ENCODE peak calls at places on chromosomes 2 and 18, in five cellular contexts. One of them, this sample, is unnamed.

GRCh38 chr2:10136187-10136934 is 13.8 kb downstream of the RRM2 start:
- DNase-seq in NCI-H1092 treated with DMSO at 0.1 percent for 48 hours: no peak
- DNase-seq in D341Med: no peak
- DNase-seq in GM18507: no peak
- DNase-seq in T-cell: no peak
- DNase-seq in this sample: no peak

GRCh38 chr2:85601771-85602475 is 575 bp downstream of the TMEM150A start:
- DNase-seq in NCI-H1092 treated with DMSO at 0.1 percent for 48 hours: no peak
- DNase-seq in D341Med: no peak
- DNase-seq in GM18507: no peak
- DNase-seq in T-cell: no peak
- DNase-seq in this sample: peak; percentile 84

GRCh38 chr2:177530513-177531039 is 138.0 kb downstream of the AGPS start:
- DNase-seq in NCI-H1092 treated with DMSO at 0.1 percent for 48 hours: no peak
- DNase-seq in D341Med: no peak
- DNase-seq in GM18507: no peak
- DNase-seq in T-cell: no peak
- DNase-seq in this sample: no peak

GRCh38 chr2:145141981-145142380 is 622.1 kb upstream of the ZEB2 start:
- DNase-seq in NCI-H1092 treated with DMSO at 0.1 percent for 48 hours: no peak
- DNase-seq in D341Med: no peak
- DNase-seq in GM18507: no peak
- DNase-seq in T-cell: no peak
- DNase-seq in this sample: no peak

GRCh38 chr2:120525056-120526046 is 179.4 kb downstream of the INHBB start:
- DNase-seq in NCI-H1092 treated with DMSO at 0.1 percent for 48 hours: no peak
- DNase-seq in D341Med: no peak
- DNase-seq in GM18507: no peak
- DNase-seq in T-cell: no peak
- DNase-seq in this sample: peak; percentile 62

GRCh38 chr2:21683838-21684237 is 560.1 kb downstream of the TDRD15 start:
- DNase-seq in NCI-H1092 treated with DMSO at 0.1 percent for 48 hours: no peak
- DNase-seq in D341Med: no peak
- DNase-seq in GM18507: no peak
- DNase-seq in T-cell: no peak
- DNase-seq in this sample: no peak

GRCh38 chr18:706438-706837 is 6.0 kb downstream of the ENOSF1 start:
- DNase-seq in NCI-H1092 treated with DMSO at 0.1 percent for 48 hours: no peak
- DNase-seq in D341Med: no peak
- DNase-seq in GM18507: no peak
- DNase-seq in T-cell: no peak
- DNase-seq in this sample: no peak

GRCh38 chr2:10003206-10004125 is 39.9 kb upstream of the KLF11 start:
- DNase-seq in NCI-H1092 treated with DMSO at 0.1 percent for 48 hours: no peak
- DNase-seq in D341Med: no peak
- DNase-seq in GM18507: no peak
- DNase-seq in T-cell: no peak
- DNase-seq in this sample: no peak

GRCh38 chr2:11132036-11132671 is 23.1 kb upstream of the SLC66A3 start:
- DNase-seq in NCI-H1092 treated with DMSO at 0.1 percent for 48 hours: no peak
- DNase-seq in D341Med: no peak
- DNase-seq in GM18507: no peak
- DNase-seq in T-cell: no peak
- DNase-seq in this sample: no peak

GRCh38 chr2:232502901-232503791 is 15.5 kb upstream of the ECEL1 start:
- DNase-seq in NCI-H1092 treated with DMSO at 0.1 percent for 48 hours: peak; percentile 10
- DNase-seq in D341Med: peak; percentile 63
- DNase-seq in GM18507: no peak
- DNase-seq in T-cell: no peak
- DNase-seq in this sample: no peak

GRCh38 chr2:175457846-175458408 is 276.4 kb upstream of the ATP5MC3 start:
- DNase-seq in NCI-H1092 treated with DMSO at 0.1 percent for 48 hours: no peak
- DNase-seq in D341Med: no peak
- DNase-seq in GM18507: no peak
- DNase-seq in T-cell: no peak
- DNase-seq in this sample: no peak

GRCh38 chr2:224347181-224348051 is 54.5 kb downstream of the FAM124B start:
- DNase-seq in NCI-H1092 treated with DMSO at 0.1 percent for 48 hours: no peak
- DNase-seq in D341Med: no peak
- DNase-seq in GM18507: no peak
- DNase-seq in T-cell: no peak
- DNase-seq in this sample: no peak

GRCh38 chr2:157596992-157597681 is 31.5 kb downstream of the ACVR1C start:
- DNase-seq in NCI-H1092 treated with DMSO at 0.1 percent for 48 hours: no peak
- DNase-seq in D341Med: peak; percentile 78
- DNase-seq in GM18507: peak; percentile 20
- DNase-seq in T-cell: peak; percentile 27
- DNase-seq in this sample: peak; percentile 59

GRCh38 chr18:55510809-55511208 is 77.2 kb downstream of the TCF4 start:
- DNase-seq in NCI-H1092 treated with DMSO at 0.1 percent for 48 hours: no peak
- DNase-seq in D341Med: no peak
- DNase-seq in GM18507: no peak
- DNase-seq in T-cell: no peak
- DNase-seq in this sample: no peak

GRCh38 chr18:35971661-35972196 is 750 bp upstream of the RMP24 start:
- DNase-seq in NCI-H1092 treated with DMSO at 0.1 percent for 48 hours: peak; percentile 88
- DNase-seq in D341Med: peak; percentile 51
- DNase-seq in GM18507: no peak
- DNase-seq in T-cell: no peak
- DNase-seq in this sample: no peak

GRCh38 chr2:14420851-14421250 is 211.7 kb upstream of the LRATD1 start:
- DNase-seq in NCI-H1092 treated with DMSO at 0.1 percent for 48 hours: no peak
- DNase-seq in D341Med: no peak
- DNase-seq in GM18507: no peak
- DNase-seq in T-cell: no peak
- DNase-seq in this sample: no peak

GRCh38 chr2:10071595-10071994 is 8.6 kb downstream of the CYS1 start:
- DNase-seq in NCI-H1092 treated with DMSO at 0.1 percent for 48 hours: no peak
- DNase-seq in D341Med: no peak
- DNase-seq in GM18507: no peak
- DNase-seq in T-cell: no peak
- DNase-seq in this sample: no peak

GRCh38 chr2:209517436-209517835 is 93.6 kb downstream of the MAP2 start:
- DNase-seq in NCI-H1092 treated with DMSO at 0.1 percent for 48 hours: no peak
- DNase-seq in D341Med: no peak
- DNase-seq in GM18507: no peak
- DNase-seq in T-cell: no peak
- DNase-seq in this sample: no peak

GRCh38 chr2:167550448-167550847 is 662.2 kb downstream of the XIRP2 start:
- DNase-seq in NCI-H1092 treated with DMSO at 0.1 percent for 48 hours: peak; percentile 10
- DNase-seq in D341Med: peak; percentile 36
- DNase-seq in GM18507: no peak
- DNase-seq in T-cell: no peak
- DNase-seq in this sample: no peak

GRCh38 chr2:27118525-27119329 is at the start of gene CGREF1:
- DNase-seq in NCI-H1092 treated with DMSO at 0.1 percent for 48 hours: peak; percentile 16
- DNase-seq in D341Med: peak; percentile 79
- DNase-seq in GM18507: no peak
- DNase-seq in T-cell: no peak
- DNase-seq in this sample: no peak

GRCh38 chr2:43798300-43798699 is 24.5 kb downstream of the DYNC2LI1 start:
- DNase-seq in NCI-H1092 treated with DMSO at 0.1 percent for 48 hours: no peak
- DNase-seq in D341Med: peak; percentile 30
- DNase-seq in GM18507: no peak
- DNase-seq in T-cell: no peak
- DNase-seq in this sample: no peak

GRCh38 chr2:207156045-207156444 is 9.7 kb downstream of the KLF7 start:
- DNase-seq in NCI-H1092 treated with DMSO at 0.1 percent for 48 hours: no peak
- DNase-seq in D341Med: no peak
- DNase-seq in GM18507: no peak
- DNase-seq in T-cell: no peak
- DNase-seq in this sample: no peak

GRCh38 chr2:219506802-219507554 is 7.3 kb upstream of the ASIC4 start:
- DNase-seq in NCI-H1092 treated with DMSO at 0.1 percent for 48 hours: peak; percentile 46
- DNase-seq in D341Med: peak; percentile 73
- DNase-seq in GM18507: no peak
- DNase-seq in T-cell: no peak
- DNase-seq in this sample: no peak

GRCh38 chr2:235458839-235459273 is 35.0 kb upstream of the AGAP1 start:
- DNase-seq in NCI-H1092 treated with DMSO at 0.1 percent for 48 hours: peak; percentile 7
- DNase-seq in D341Med: no peak
- DNase-seq in GM18507: no peak
- DNase-seq in T-cell: no peak
- DNase-seq in this sample: peak; percentile 13

GRCh38 chr2:2743164-2743571 is 412.1 kb upstream of the MYT1L start:
- DNase-seq in NCI-H1092 treated with DMSO at 0.1 percent for 48 hours: peak; percentile 29
- DNase-seq in D341Med: no peak
- DNase-seq in GM18507: no peak
- DNase-seq in T-cell: no peak
- DNase-seq in this sample: peak; percentile 88

GRCh38 chr2:13056259-13056843 is 339.6 kb downstream of the TRIB2 start:
- DNase-seq in NCI-H1092 treated with DMSO at 0.1 percent for 48 hours: peak; percentile 2
- DNase-seq in D341Med: peak; percentile 31
- DNase-seq in GM18507: no peak
- DNase-seq in T-cell: no peak
- DNase-seq in this sample: no peak

GRCh38 chr2:29010946-29011649 is 30.0 kb downstream of the TOGARAM2 start:
- DNase-seq in NCI-H1092 treated with DMSO at 0.1 percent for 48 hours: no peak
- DNase-seq in D341Med: no peak
- DNase-seq in GM18507: no peak
- DNase-seq in T-cell: peak; percentile 36
- DNase-seq in this sample: peak; percentile 77

GRCh38 chr2:152648336-152648735 is 68.9 kb downstream of the PRPF40A start:
- DNase-seq in NCI-H1092 treated with DMSO at 0.1 percent for 48 hours: no peak
- DNase-seq in D341Med: no peak
- DNase-seq in GM18507: no peak
- DNase-seq in T-cell: no peak
- DNase-seq in this sample: no peak